ENCODE peak calls at places on chromosomes 7 and 10, in nine cellular contexts. One of them, this sample, is unnamed.

GRCh38 chr10:60237977-60238376 is 151.7 kb downstream of the ANK3 start:
- DNase-seq in cardiac fibroblast: peak; percentile 43
- DNase-seq in GM12865: peak; percentile 41
- DNase-seq in endothelial cell of umbilical vein: no peak
- DNase-seq in progenitor cell of endocrine pancreas: no peak
- DNase-seq in GM13977: peak; percentile 21
- DNase-seq in heart right ventricle: no peak
- DNase-seq in uterus: no peak
- DNase-seq in astrocyte of the cerebellum: no peak
- DNase-seq in this sample: peak; percentile 16

GRCh38 chr7:84091318-84091717 is 103.3 kb downstream of the SEMA3A start:
- DNase-seq in cardiac fibroblast: no peak
- DNase-seq in GM12865: no peak
- DNase-seq in endothelial cell of umbilical vein: no peak
- DNase-seq in progenitor cell of endocrine pancreas: no peak
- DNase-seq in GM13977: no peak
- DNase-seq in heart right ventricle: no peak
- DNase-seq in uterus: no peak
- DNase-seq in astrocyte of the cerebellum: no peak
- DNase-seq in this sample: no peak

GRCh38 chr7:47470567-47471357 is 111.1 kb downstream of the TNS3 start:
- DNase-seq in cardiac fibroblast: no peak
- DNase-seq in GM12865: no peak
- DNase-seq in endothelial cell of umbilical vein: no peak
- DNase-seq in progenitor cell of endocrine pancreas: peak; percentile 70
- DNase-seq in GM13977: no peak
- DNase-seq in heart right ventricle: no peak
- DNase-seq in uterus: no peak
- DNase-seq in astrocyte of the cerebellum: no peak
- DNase-seq in this sample: no peak

GRCh38 chr7:36264123-36264916 is 111.3 kb downstream of the EEPD1 start:
- DNase-seq in cardiac fibroblast: no peak
- DNase-seq in GM12865: no peak
- DNase-seq in endothelial cell of umbilical vein: no peak
- DNase-seq in progenitor cell of endocrine pancreas: no peak
- DNase-seq in GM13977: no peak
- DNase-seq in heart right ventricle: no peak
- DNase-seq in uterus: no peak
- DNase-seq in astrocyte of the cerebellum: no peak
- DNase-seq in this sample: peak; percentile 24

GRCh38 chr10:77844713-77845454 is 81.7 kb downstream of the DLG5 start:
- DNase-seq in cardiac fibroblast: peak; percentile 87
- DNase-seq in GM12865: no peak
- DNase-seq in endothelial cell of umbilical vein: peak; percentile 83
- DNase-seq in progenitor cell of endocrine pancreas: no peak
- DNase-seq in GM13977: no peak
- DNase-seq in heart right ventricle: no peak
- DNase-seq in uterus: no peak
- DNase-seq in astrocyte of the cerebellum: peak; percentile 76
- DNase-seq in this sample: no peak

GRCh38 chr7:79176859-79177477 is 276.5 kb downstream of the MAGI2 start:
- DNase-seq in cardiac fibroblast: peak; percentile 70
- DNase-seq in GM12865: peak; percentile 23
- DNase-seq in endothelial cell of umbilical vein: peak; percentile 53
- DNase-seq in progenitor cell of endocrine pancreas: no peak
- DNase-seq in GM13977: no peak
- DNase-seq in heart right ventricle: peak; percentile 7
- DNase-seq in uterus: no peak
- DNase-seq in astrocyte of the cerebellum: peak; percentile 41
- DNase-seq in this sample: no peak

GRCh38 chr10:60405172-60405571 is 15.5 kb upstream of the ANK3 start:
- DNase-seq in cardiac fibroblast: no peak
- DNase-seq in GM12865: no peak
- DNase-seq in endothelial cell of umbilical vein: no peak
- DNase-seq in progenitor cell of endocrine pancreas: no peak
- DNase-seq in GM13977: no peak
- DNase-seq in heart right ventricle: no peak
- DNase-seq in uterus: no peak
- DNase-seq in astrocyte of the cerebellum: no peak
- DNase-seq in this sample: no peak

GRCh38 chr7:130377178-130377577 is 3.1 kb upstream of the CPA1 start:
- DNase-seq in cardiac fibroblast: no peak
- DNase-seq in GM12865: no peak
- DNase-seq in endothelial cell of umbilical vein: no peak
- DNase-seq in progenitor cell of endocrine pancreas: no peak
- DNase-seq in GM13977: no peak
- DNase-seq in heart right ventricle: no peak
- DNase-seq in uterus: no peak
- DNase-seq in astrocyte of the cerebellum: no peak
- DNase-seq in this sample: no peak

GRCh38 chr7:24865994-24866615 is 108.8 kb upstream of the GSDME start:
- DNase-seq in cardiac fibroblast: no peak
- DNase-seq in GM12865: no peak
- DNase-seq in endothelial cell of umbilical vein: no peak
- DNase-seq in progenitor cell of endocrine pancreas: no peak
- DNase-seq in GM13977: no peak
- DNase-seq in heart right ventricle: no peak
- DNase-seq in uterus: no peak
- DNase-seq in astrocyte of the cerebellum: no peak
- DNase-seq in this sample: no peak
- TF ChIP-seq CTCF in cardiac fibroblast: no peak
- TF ChIP-seq CTCF in GM12865: no peak
- TF ChIP-seq CTCF in endothelial cell of umbilical vein: no peak
- TF ChIP-seq CTCF in progenitor cell of endocrine pancreas: no peak
- TF ChIP-seq CTCF in GM13977: no peak
- TF ChIP-seq CTCF in heart right ventricle: no peak
- TF ChIP-seq CTCF in uterus: no peak
- TF ChIP-seq CTCF in astrocyte of the cerebellum: no peak
- TF ChIP-seq CTCF in this sample: no peak

GRCh38 chr7:110534241-110534931 is 556.5 kb upstream of the LRRN3 start:
- DNase-seq in cardiac fibroblast: peak; percentile 38
- DNase-seq in GM12865: peak; percentile 39
- DNase-seq in endothelial cell of umbilical vein: no peak
- DNase-seq in progenitor cell of endocrine pancreas: no peak
- DNase-seq in GM13977: no peak
- DNase-seq in heart right ventricle: peak; percentile 11
- DNase-seq in uterus: no peak
- DNase-seq in astrocyte of the cerebellum: no peak
- DNase-seq in this sample: no peak
- TF ChIP-seq CTCF in cardiac fibroblast: no peak
- TF ChIP-seq CTCF in GM12865: no peak
- TF ChIP-seq CTCF in endothelial cell of umbilical vein: no peak
- TF ChIP-seq CTCF in progenitor cell of endocrine pancreas: no peak
- TF ChIP-seq CTCF in GM13977: no peak
- TF ChIP-seq CTCF in heart right ventricle: no peak
- TF ChIP-seq CTCF in uterus: no peak
- TF ChIP-seq CTCF in astrocyte of the cerebellum: no peak
- TF ChIP-seq CTCF in this sample: no peak

DNA sequence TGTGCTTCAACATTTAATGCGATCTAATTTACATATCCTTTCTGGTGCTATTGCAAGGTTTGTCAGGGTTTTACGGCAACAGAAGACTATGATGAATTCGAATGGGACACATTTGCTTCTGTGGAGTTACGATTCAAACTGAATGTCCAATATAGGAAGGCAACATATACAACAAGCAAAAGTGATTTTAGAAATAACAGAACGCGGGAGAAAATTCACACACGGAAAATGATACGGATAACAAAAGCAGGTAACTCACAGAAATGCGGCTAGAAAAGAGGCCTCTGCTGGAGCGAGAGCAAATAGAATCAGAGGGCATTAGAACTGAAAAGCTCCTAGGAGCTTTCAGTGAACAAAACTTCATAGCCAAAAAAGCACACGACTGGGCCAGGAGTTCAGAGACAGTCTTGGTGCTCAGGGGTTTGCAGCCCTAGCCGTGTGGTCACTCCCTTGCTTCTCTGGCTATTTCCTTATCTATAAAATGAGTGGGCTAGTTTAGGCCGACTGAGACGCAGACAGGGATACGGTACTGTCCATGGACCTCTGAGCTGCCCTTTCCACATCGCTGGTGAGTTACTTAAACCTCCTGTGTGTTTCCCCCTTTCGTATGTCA is 555 bp upstream of the TAX1BP1 start:
- DNase-seq in cardiac fibroblast: no peak
- DNase-seq in GM12865: peak; percentile 1
- DNase-seq in endothelial cell of umbilical vein: peak; percentile 64
- DNase-seq in progenitor cell of endocrine pancreas: no peak
- DNase-seq in GM13977: no peak
- DNase-seq in heart right ventricle: no peak
- DNase-seq in uterus: no peak
- DNase-seq in astrocyte of the cerebellum: peak; percentile 19
- DNase-seq in this sample: peak; percentile 31
- TF ChIP-seq CTCF in cardiac fibroblast: no peak
- TF ChIP-seq CTCF in GM12865: no peak
- TF ChIP-seq CTCF in endothelial cell of umbilical vein: no peak
- TF ChIP-seq CTCF in progenitor cell of endocrine pancreas: no peak
- TF ChIP-seq CTCF in GM13977: no peak
- TF ChIP-seq CTCF in heart right ventricle: no peak
- TF ChIP-seq CTCF in uterus: no peak
- TF ChIP-seq CTCF in astrocyte of the cerebellum: no peak
- TF ChIP-seq CTCF in this sample: no peak

DNA sequence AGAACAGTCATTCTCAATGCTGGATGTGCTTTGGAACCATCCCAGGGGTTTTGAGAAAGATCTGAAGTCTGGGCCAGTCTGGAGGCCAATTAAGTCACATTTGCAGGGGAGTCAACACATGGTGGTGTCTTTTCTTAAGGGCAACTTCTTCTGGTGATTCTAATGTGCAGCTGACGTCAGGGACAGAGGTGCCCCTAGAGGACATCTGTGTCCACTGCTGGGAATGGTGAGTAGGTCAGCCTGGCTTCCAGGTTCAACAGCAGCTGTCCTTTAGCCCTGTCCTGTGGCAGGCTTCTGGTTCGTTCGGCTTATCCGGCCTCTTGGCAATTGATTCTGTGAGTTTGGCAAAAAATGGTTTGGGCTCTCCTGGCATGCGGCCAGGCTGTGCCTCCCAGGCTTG is 269.7 kb upstream of the HABP2 start:
- DNase-seq in cardiac fibroblast: no peak
- DNase-seq in GM12865: no peak
- DNase-seq in endothelial cell of umbilical vein: no peak
- DNase-seq in progenitor cell of endocrine pancreas: no peak
- DNase-seq in GM13977: no peak
- DNase-seq in heart right ventricle: no peak
- DNase-seq in uterus: no peak
- DNase-seq in astrocyte of the cerebellum: no peak
- DNase-seq in this sample: no peak
- TF ChIP-seq CTCF in cardiac fibroblast: no peak
- TF ChIP-seq CTCF in GM12865: no peak
- TF ChIP-seq CTCF in endothelial cell of umbilical vein: no peak
- TF ChIP-seq CTCF in progenitor cell of endocrine pancreas: peak; percentile 38
- TF ChIP-seq CTCF in GM13977: no peak
- TF ChIP-seq CTCF in heart right ventricle: no peak
- TF ChIP-seq CTCF in uterus: no peak
- TF ChIP-seq CTCF in astrocyte of the cerebellum: no peak
- TF ChIP-seq CTCF in this sample: no peak

GRCh38 chr10:70757856-70758255 is 27.3 kb downstream of the TBATA start:
- DNase-seq in cardiac fibroblast: no peak
- DNase-seq in GM12865: no peak
- DNase-seq in endothelial cell of umbilical vein: no peak
- DNase-seq in progenitor cell of endocrine pancreas: no peak
- DNase-seq in GM13977: no peak
- DNase-seq in heart right ventricle: no peak
- DNase-seq in uterus: no peak
- DNase-seq in astrocyte of the cerebellum: no peak
- DNase-seq in this sample: no peak
- TF ChIP-seq CTCF in cardiac fibroblast: no peak
- TF ChIP-seq CTCF in GM12865: no peak
- TF ChIP-seq CTCF in endothelial cell of umbilical vein: no peak
- TF ChIP-seq CTCF in progenitor cell of endocrine pancreas: no peak
- TF ChIP-seq CTCF in GM13977: no peak
- TF ChIP-seq CTCF in heart right ventricle: no peak
- TF ChIP-seq CTCF in uterus: no peak
- TF ChIP-seq CTCF in astrocyte of the cerebellum: no peak
- TF ChIP-seq CTCF in this sample: no peak

GRCh38 chr7:151871904-151872303 is 5.0 kb downstream of the PRKAG2 start:
- DNase-seq in cardiac fibroblast: no peak
- DNase-seq in GM12865: no peak
- DNase-seq in endothelial cell of umbilical vein: no peak
- DNase-seq in progenitor cell of endocrine pancreas: no peak
- DNase-seq in GM13977: no peak
- DNase-seq in heart right ventricle: no peak
- DNase-seq in uterus: no peak
- DNase-seq in astrocyte of the cerebellum: no peak
- DNase-seq in this sample: no peak
- TF ChIP-seq CTCF in cardiac fibroblast: no peak
- TF ChIP-seq CTCF in GM12865: no peak
- TF ChIP-seq CTCF in endothelial cell of umbilical vein: no peak
- TF ChIP-seq CTCF in progenitor cell of endocrine pancreas: no peak
- TF ChIP-seq CTCF in GM13977: no peak
- TF ChIP-seq CTCF in heart right ventricle: no peak
- TF ChIP-seq CTCF in uterus: no peak
- TF ChIP-seq CTCF in astrocyte of the cerebellum: no peak
- TF ChIP-seq CTCF in this sample: no peak

This sample was measured in GM13976.